ENCODE peak calls at places on chromosome 12, in nine cellular contexts. Z is central memory CD4-positive, alpha-beta T cell; D is GM03348; E is NCI-H1417; T is neural progenitor cell; Q is stimulated activated CD8-positive, alpha-beta memory T cell treated with anti-CD3 and anti-CD28 coated beads, Interleukin-4, amount 100 ng/mL, for 24 hours; H is heart left ventricle; L is iris pigment epithelial cell; A is hypothalamus. R is an unnamed sample.

GRCh38 chr12:75587340-75588106 is 76.1 kb upstream of the KRR1 start:
- DNase-seq in Z (no peak), D (peak; percentile 5), E (no peak), T (no peak), Q (no peak), H (no peak), L (peak; percentile 34), A (no peak), R (no peak)

GRCh38 chr12:16272222-16272621 is 5.3 kb downstream of the SLC15A5 start:
- DNase-seq in Z (no peak), D (no peak), E (no peak), T (no peak), Q (no peak), H (no peak), L (no peak), A (no peak), R (no peak)

GRCh38 chr12:75196865-75197264 is 12.8 kb downstream of the KCNC2 start:
- DNase-seq in Z (no peak), D (no peak), E (no peak), T (no peak), Q (no peak), H (no peak), L (no peak), A (no peak), R (no peak)

GRCh38 chr12:51269174-51270066 is 795 bp downstream of the SMAGP start:
- DNase-seq in Z (peak; percentile 43), D (peak; percentile 67), E (peak; percentile 76), T (peak; percentile 90), Q (peak; percentile 30), H (peak; percentile 72), L (peak; percentile 27), A (no peak), R (peak; percentile 43)

GRCh38 chr12:753401-754237 is 1.2 kb downstream of the WNK1 start:
- DNase-seq in Z (peak; percentile 41), D (peak; percentile 15), E (peak; percentile 68), T (peak; percentile 57), Q (peak; percentile 22), H (peak; percentile 81), L (peak; percentile 39), A (peak; percentile 46), R (peak; percentile 30)

GRCh38 chr12:50589650-50590435 is 85.1 kb downstream of the DIP2B start:
- DNase-seq in Z (peak; percentile 19), D (peak; percentile 48), E (no peak), T (no peak), Q (no peak), H (no peak), L (peak; percentile 99), A (no peak), R (peak; percentile 94)

GRCh38 chr12:68352067-68352466 is 19.9 kb upstream of the MDM1 start:
- DNase-seq in Z (no peak), D (no peak), E (no peak), T (no peak), Q (no peak), H (no peak), L (peak; percentile 28), A (no peak), R (no peak)

GRCh38 chr12:82756303-82756702 is 69.6 kb downstream of the TMTC2 start:
- DNase-seq in Z (no peak), D (no peak), E (no peak), T (peak; percentile 51), Q (no peak), H (no peak), L (no peak), A (no peak), R (no peak)

R was measured in cardiac fibroblast.